ENCODE peak calls at places on chromosome 1, in nine cellular contexts. Z, B, W, R, J, G, K, S and H are unnamed samples.

GRCh38 chr1:30515746-30516504 is 207.5 kb downstream of the MATN1 start:
- DNase-seq in B (no peak), G (peak; percentile 60), J (no peak), K (no peak), R (no peak), Z (no peak), W (no peak), S (no peak), H (peak; percentile 4)

GRCh38 chr1:34378968-34379729 is 202.4 kb downstream of the C1orf94 start:
- DNase-seq in W (no peak), S (no peak), J (no peak), Z (no peak), B (no peak), K (no peak), R (no peak), G (no peak), H (no peak)

GRCh38 chr1:159831696-159832225 is 5.1 kb downstream of the SLAMF8 start:
- DNase-seq in W (no peak), S (no peak), J (no peak), G (no peak), Z (no peak), K (no peak), B (no peak), R (no peak), H (no peak)

GRCh38 chr1:1291023-1291528 is 10.8 kb downstream of the SCNN1D start:
- DNase-seq in G (no peak), S (no peak), Z (no peak), W (no peak), B (no peak), K (peak; percentile 45), J (peak; percentile 44), R (no peak), H (peak; percentile 46)

GRCh38 chr1:38292969-38293368 is 246.4 kb upstream of the POU3F1 start:
- DNase-seq in Z (no peak), W (no peak), R (no peak), S (no peak), G (no peak), B (no peak), K (no peak), J (no peak), H (no peak)

GRCh38 chr1:47501069-47501468 is 63.2 kb downstream of the FOXD2 start:
- DNase-seq in G (no peak), Z (no peak), W (no peak), S (no peak), J (no peak), K (no peak), R (no peak), B (no peak), H (no peak)

GRCh38 chr1:3350441-3351261 is 103.8 kb upstream of the ARHGEF16 start:
- DNase-seq in W (peak; percentile 81), K (no peak), B (no peak), G (no peak), J (peak; percentile 51), R (no peak), Z (no peak), S (peak; percentile 29), H (peak; percentile 78)

GRCh38 chr1:92167151-92167550 is 50.6 kb upstream of the C1orf146 start:
- DNase-seq in Z (no peak), J (no peak), W (no peak), K (no peak), B (no peak), G (no peak), R (no peak), S (no peak), H (no peak)

GRCh38 chr1:98292994-98293393 is 368.5 kb upstream of the SNX7 start:
- DNase-seq in J (no peak), W (no peak), R (no peak), B (no peak), Z (peak; percentile 6), K (no peak), S (no peak), G (no peak), H (no peak)

GRCh38 chr1:25487628-25488027 is 55.8 kb upstream of the LDLRAP1 start:
- DNase-seq in S (peak; percentile 8), K (no peak), J (no peak), Z (no peak), W (no peak), R (no peak), B (no peak), G (no peak), H (no peak)

GRCh38 chr1:229059671-229060079 is 211.2 kb upstream of the RAB4A start:
- DNase-seq in Z (no peak), J (peak; percentile 62), K (no peak), G (no peak), S (no peak), W (no peak), R (no peak), B (no peak), H (no peak)

GRCh38 chr1:188070848-188071247 is 1242.1 kb downstream of the PLA2G4A start:
- DNase-seq in Z (no peak), B (no peak), K (no peak), W (no peak), S (no peak), G (no peak), J (no peak), R (no peak), H (no peak)

GRCh38 chr1:241900381-241900780 is 52.4 kb downstream of the EXO1 start:
- DNase-seq in S (no peak), K (no peak), Z (no peak), B (no peak), J (no peak), W (no peak), G (no peak), R (no peak), H (no peak)

GRCh38 chr1:51990478-51990965 is at the start of gene RAB3B:
- DNase-seq in J (peak; percentile 79), R (no peak), G (no peak), Z (peak; percentile 70), B (no peak), K (peak; percentile 81), S (peak; percentile 40), W (no peak), H (peak; percentile 81)

GRCh38 chr1:16351994-16352841 is at the start of gene FBXO42:
- DNase-seq in S (peak; percentile 85), R (peak; percentile 80), J (peak; percentile 92), Z (peak; percentile 68), B (peak; percentile 73), K (peak; percentile 92), W (peak; percentile 95), G (peak; percentile 93), H (peak; percentile 93)

GRCh38 chr1:109815809-109816791 is 52.4 kb upstream of the EPS8L3 start:
- DNase-seq in J (no peak), K (peak; percentile 42), B (peak; percentile 90), S (no peak), W (no peak), Z (no peak), G (no peak), R (no peak), H (no peak)

GRCh38 chr1:159296697-159297375 is 5.3 kb upstream of the FCER1A start:
- DNase-seq in B (no peak), J (no peak), S (no peak), Z (no peak), W (no peak), R (no peak), G (no peak), K (no peak), H (no peak)

GRCh38 chr1:155199792-155200191 is 7.9 kb downstream of the THBS3 start:
- DNase-seq in K (no peak), R (no peak), S (no peak), G (no peak), J (no peak), Z (no peak), B (no peak), W (no peak), H (no peak)

GRCh38 chr1:155198547-155198906 is 9.2 kb downstream of the THBS3 start:
- DNase-seq in R (no peak), Z (no peak), W (no peak), B (no peak), K (no peak), G (no peak), J (peak; percentile 61), S (no peak), H (no peak)

GRCh38 chr1:155196893-155197638 is 10.6 kb downstream of the THBS3 start:
- DNase-seq in J (peak; percentile 83), K (no peak), Z (no peak), R (no peak), G (no peak), S (no peak), B (no peak), W (peak; percentile 62), H (no peak)

GRCh38 chr1:155196103-155196892 is 11.4 kb downstream of the THBS3 start:
- DNase-seq in S (no peak), R (no peak), B (no peak), K (no peak), Z (no peak), W (no peak), G (no peak), J (peak; percentile 59), H (no peak)

GRCh38 chr1:155197901-155198546 is 9.7 kb downstream of the THBS3 start:
- DNase-seq in B (no peak), Z (no peak), W (no peak), K (no peak), S (no peak), R (no peak), G (no peak), J (no peak), H (no peak)
- TF ChIP-seq POLR2A in B (no peak), Z (no peak), W (no peak), K (no peak), S (no peak), R (no peak), G (no peak), J (no peak), H (no peak)

GRCh38 chr1:39857479-39857878 is 25.8 kb downstream of the TRIT1 start:
- DNase-seq in B (no peak), G (no peak), Z (no peak), J (no peak), S (no peak), R (no peak), W (no peak), K (no peak), H (no peak)
- TF ChIP-seq EP300 in B (no peak), G (no peak), Z (no peak), J (no peak), S (no peak), R (no peak), W (no peak), K (no peak), H (no peak)

DNA sequence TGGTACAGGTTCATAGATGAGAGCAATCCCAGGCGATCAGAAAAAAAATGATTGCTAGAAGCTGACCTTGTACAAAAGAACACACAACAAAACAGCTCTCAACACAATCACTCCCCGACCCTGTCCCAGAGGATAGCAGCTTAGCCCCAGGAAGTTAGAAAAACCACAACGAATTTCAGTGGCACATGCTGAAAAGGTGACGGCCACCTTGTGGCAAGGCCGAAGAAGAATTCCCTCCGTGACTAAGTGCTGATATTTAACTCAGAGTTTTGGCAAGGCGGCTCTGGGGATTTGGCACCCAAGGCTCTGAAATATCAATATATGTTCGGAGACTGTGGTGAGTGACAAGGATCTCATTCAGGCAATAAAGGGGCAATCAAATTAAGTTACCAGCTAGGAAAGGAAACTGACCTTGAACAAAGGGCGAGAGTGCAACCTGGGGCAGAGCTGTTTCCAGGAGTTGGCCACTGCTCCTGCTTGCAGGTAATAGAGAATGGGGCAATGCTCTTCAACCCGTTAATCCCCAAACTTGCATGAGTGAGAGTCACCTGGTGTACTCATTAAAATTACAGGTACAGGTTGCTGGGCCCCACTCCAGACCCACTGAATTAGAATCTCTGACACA is 96.2 kb downstream of the BEND5 start:
- DNase-seq in W (no peak), J (no peak), Z (no peak), B (no peak), K (no peak), G (no peak), S (no peak), R (no peak), H (no peak)
- TF ChIP-seq CTCF in W (no peak), J (no peak), Z (no peak), B (peak; percentile 3), K (no peak), G (no peak), S (no peak), R (no peak), H (no peak)

GRCh38 chr1:154405762-154406571 is 824 bp downstream of the IL6R start:
- DNase-seq in S (peak; percentile 44), B (no peak), G (peak; percentile 95), J (peak; percentile 77), R (peak; percentile 71), W (peak; percentile 94), Z (peak; percentile 55), K (peak; percentile 76), H (peak; percentile 77)
- TF ChIP-seq POLR2A in S (peak; percentile 50), B (no peak), G (no peak), J (peak; percentile 18), R (no peak), W (no peak), Z (no peak), K (no peak), H (no peak)